ENCODE peak calls at places on chromosomes 7 and 10, in nine cellular contexts. V is heart right ventricle; J is sigmoid colon; B is transverse colon; X is naive thymus-derived CD4-positive, alpha-beta T cell; C is esophagus squamous epithelium; R is GM12878; O is astrocyte of the cerebellum; M is GM12865. A is an unnamed sample.

GRCh38 chr10:31884386-31884785 is 44.2 kb downstream of the ARHGAP12 start:
- DNase-seq in V (no peak), J (no peak), B (no peak), X (no peak), C (no peak), R (no peak), O (no peak), M (no peak), A (no peak)

GRCh38 chr10:24467094-24467493 is 256.6 kb downstream of the ARHGAP21 start:
- DNase-seq in V (no peak), J (no peak), B (no peak), X (no peak), C (no peak), R (no peak), O (no peak), M (no peak), A (no peak)

GRCh38 chr10:126227762-126228134 is 160.5 kb downstream of the ADAM12 start:
- DNase-seq in V (no peak), J (no peak), B (no peak), X (no peak), C (no peak), R (no peak), O (no peak), M (no peak), A (no peak)

GRCh38 chr10:86179143-86179505 is 187.5 kb downstream of the GRID1 start:
- DNase-seq in V (no peak), J (no peak), B (no peak), X (no peak), C (no peak), R (no peak), O (no peak), M (no peak), A (no peak)

GRCh38 chr10:123633636-123634035 is 32.5 kb upstream of the GPR26 start:
- DNase-seq in V (no peak), J (no peak), B (no peak), X (no peak), C (no peak), R (no peak), O (no peak), M (no peak), A (no peak)

GRCh38 chr10:12644380-12645144 is 295.2 kb downstream of the CAMK1D start:
- DNase-seq in V (no peak), J (no peak), B (no peak), X (no peak), C (no peak), R (no peak), O (no peak), M (peak), A (no peak)

GRCh38 chr10:50561266-50561665 is 62.5 kb downstream of the SGMS1 start:
- DNase-seq in V (no peak), J (no peak), B (no peak), X (no peak), C (no peak), R (no peak), O (peak), M (no peak), A (peak)

GRCh38 chr7:106356-106755 is 86.0 kb upstream of the FAM20C start:
- DNase-seq in V (no peak), J (no peak), B (no peak), X (no peak), C (no peak), R (no peak), O (no peak), M (no peak), A (no peak)

GRCh38 chr10:95467162-95467599 is 94.0 kb downstream of the SORBS1 start:
- DNase-seq in V (peak), J (peak), B (peak), X (no peak), C (no peak), R (no peak), O (no peak), M (no peak), A (no peak)

GRCh38 chr10:82813856-82814255 is 938.9 kb downstream of the NRG3 start:
- DNase-seq in V (no peak), J (no peak), B (no peak), X (no peak), C (no peak), R (no peak), O (peak), M (no peak), A (peak)

GRCh38 chr10:5855979-5856700 is 33.6 kb downstream of the ANKRD16 start:
- DNase-seq in V (no peak), J (no peak), B (no peak), X (no peak), C (no peak), R (no peak), O (no peak), M (no peak), A (no peak)

GRCh38 chr7:11450246-11450645 is 381.8 kb downstream of the THSD7A start:
- DNase-seq in V (no peak), J (no peak), B (no peak), X (no peak), C (no peak), R (no peak), O (no peak), M (no peak), A (no peak)

GRCh38 chr7:99994819-99995218 is 19.0 kb upstream of the AZGP1 start:
- DNase-seq in V (no peak), J (no peak), B (no peak), X (no peak), C (no peak), R (no peak), O (no peak), M (no peak), A (no peak)

GRCh38 chr10:118394557-118395194 is 52.6 kb upstream of the FAM204A start:
- DNase-seq in V (no peak), J (no peak), B (no peak), X (no peak), C (no peak), R (no peak), O (no peak), M (no peak), A (no peak)
- H3K4me3 ChIP-seq in V (no peak), J (no peak), B (no peak), X (no peak), C (no peak), R (no peak), O (no peak), M (no peak), A (no peak)

GRCh38 chr10:119614686-119615085 is 17.9 kb upstream of the TIAL1 start:
- DNase-seq in V (no peak), J (no peak), B (no peak), X (no peak), C (no peak), R (no peak), O (peak), M (no peak), A (no peak)
- H3K4me3 ChIP-seq in V (no peak), J (no peak), B (no peak), X (no peak), C (no peak), R (no peak), O (no peak), M (no peak), A (no peak)

GRCh38 chr7:57403601-57404342 is 46.2 kb upstream of the ZNF716 start:
- DNase-seq in V (peak), J (no peak), B (no peak), X (no peak), C (no peak), R (no peak), O (no peak), M (no peak), A (no peak)
- H3K4me3 ChIP-seq in V (peak), J (peak), B (no peak), X (no peak), C (no peak), R (no peak), O (no peak), M (no peak), A (no peak)

GRCh38 chr7:150799156-150799555 is 1.0 kb downstream of the TMEM176B start:
- DNase-seq in V (no peak), J (no peak), B (no peak), X (no peak), C (no peak), R (no peak), O (no peak), M (no peak), A (no peak)

GRCh38 chr7:150801242-150801945 is 825 bp downstream of the TMEM176A start:
- DNase-seq in V (no peak), J (no peak), B (peak), X (no peak), C (no peak), R (no peak), O (no peak), M (no peak), A (no peak)

GRCh38 chr7:150801946-150802771 is 1.6 kb downstream of the TMEM176A start:
- DNase-seq in V (no peak), J (no peak), B (peak), X (no peak), C (no peak), R (no peak), O (no peak), M (no peak), A (no peak)

GRCh38 chr7:150799741-150800575 is at the start of gene TMEM176B:
- DNase-seq in V (peak), J (peak), B (peak), X (no peak), C (no peak), R (no peak), O (no peak), M (no peak), A (no peak)

GRCh38 chr7:150800576-150801241 is at the start of gene TMEM176A:
- DNase-seq in V (peak), J (no peak), B (peak), X (no peak), C (no peak), R (no peak), O (no peak), M (no peak), A (no peak)
- H3K4me3 ChIP-seq in V (peak), J (peak), B (peak), X (no peak), C (peak), R (no peak), O (no peak), M (no peak), A (peak)

GRCh38 chr7:116591202-116592040 is 66.6 kb downstream of the CAV1 start:
- DNase-seq in V (no peak), J (no peak), B (no peak), X (no peak), C (no peak), R (no peak), O (no peak), M (peak), A (no peak)
- H3K4me3 ChIP-seq in V (peak), J (no peak), B (no peak), X (no peak), C (peak), R (no peak), O (no peak), M (no peak), A (no peak)

GRCh38 chr7:102279537-102280400 is 6.9 kb upstream of the SH2B2 start:
- DNase-seq in V (peak), J (no peak), B (peak), X (peak), C (no peak), R (no peak), O (peak), M (peak), A (no peak)
- H3K4me3 ChIP-seq in V (no peak), J (no peak), B (no peak), X (no peak), C (no peak), R (peak), O (no peak), M (peak), A (no peak)

GRCh38 chr7:31335161-31335888 is 5.2 kb downstream of the NEUROD6 start:
- DNase-seq in V (no peak), J (no peak), B (no peak), X (no peak), C (no peak), R (no peak), O (no peak), M (no peak), A (no peak)
- H3K4me3 ChIP-seq in V (no peak), J (peak), B (no peak), X (no peak), C (no peak), R (no peak), O (no peak), M (no peak), A (no peak)

A was measured in skeletal muscle cell.